ENCODE peak calls at places on chromosome 2, in eight cellular contexts. U, Y, C, E, R, H, W and N are unnamed samples.

GRCh38 chr2:160892204-160892603 is 268.0 kb upstream of the TANK start:
- DNase-seq in U (no peak), Y (no peak), C (no peak), E (no peak), R (no peak), H (no peak), W (no peak), N (no peak)

GRCh38 chr2:168567840-168568239 is 111.8 kb downstream of the CERS6 start:
- DNase-seq in U (no peak), Y (no peak), C (no peak), E (no peak), R (no peak), H (no peak), W (no peak), N (no peak)

GRCh38 chr2:9844036-9844483 is 786 bp downstream of the TAF1B start:
- DNase-seq in U (no peak), Y (no peak), C (peak; percentile 54), E (no peak), R (peak; percentile 58), H (peak; percentile 33), W (no peak), N (no peak)

GRCh38 chr2:165594935-165595255 is 125.4 kb downstream of the CSRNP3 start:
- DNase-seq in U (no peak), Y (no peak), C (no peak), E (no peak), R (no peak), H (no peak), W (no peak), N (no peak)

GRCh38 chr2:64914735-64915509 is 74.3 kb upstream of the SLC1A4 start:
- DNase-seq in U (peak; percentile 29), Y (no peak), C (peak; percentile 55), E (no peak), R (no peak), H (no peak), W (no peak), N (no peak)

GRCh38 chr2:2409481-2409880 is 78.4 kb upstream of the MYT1L start:
- DNase-seq in U (no peak), Y (no peak), C (no peak), E (no peak), R (no peak), H (no peak), W (no peak), N (no peak)

GRCh38 chr2:234512884-234513669 is 16.2 kb upstream of the ARL4C start:
- DNase-seq in U (no peak), Y (no peak), C (peak; percentile 39), E (no peak), R (no peak), H (no peak), W (no peak), N (no peak)

GRCh38 chr2:155830817-155831579 is 501.5 kb downstream of the NR4A2 start:
- DNase-seq in U (no peak), Y (no peak), C (no peak), E (no peak), R (no peak), H (no peak), W (no peak), N (no peak)

GRCh38 chr2:46802665-46803550 is 112.7 kb downstream of the MCFD2 start:
- DNase-seq in U (no peak), Y (no peak), C (no peak), E (no peak), R (no peak), H (peak; percentile 19), W (no peak), N (no peak)

GRCh38 chr2:11100976-11101375 is 54.3 kb upstream of the SLC66A3 start:
- DNase-seq in U (no peak), Y (no peak), C (no peak), E (no peak), R (no peak), H (no peak), W (no peak), N (no peak)

GRCh38 chr2:222859786-222860726 is 780 bp upstream of the ACSL3 start:
- DNase-seq in U (peak; percentile 51), Y (no peak), C (peak; percentile 94), E (no peak), R (peak; percentile 57), H (peak; percentile 67), W (no peak), N (no peak)

GRCh38 chr2:43212931-43213330 is 13.5 kb downstream of the ZFP36L2 start:
- DNase-seq in U (peak; percentile 55), Y (no peak), C (no peak), E (no peak), R (no peak), H (no peak), W (no peak), N (no peak)

GRCh38 chr2:46913471-46914381 is 1.9 kb downstream of the MCFD2 start:
- DNase-seq in U (no peak), Y (no peak), C (peak; percentile 75), E (no peak), R (peak; percentile 75), H (no peak), W (no peak), N (no peak)

GRCh38 chr2:23491622-23492336 is 106.8 kb downstream of the KLHL29 start:
- DNase-seq in U (no peak), Y (no peak), C (no peak), E (no peak), R (no peak), H (no peak), W (no peak), N (no peak)

GRCh38 chr2:3319134-3319533 is 58.5 kb downstream of the EIPR1 start:
- DNase-seq in U (no peak), Y (no peak), C (no peak), E (no peak), R (no peak), H (no peak), W (no peak), N (no peak)

GRCh38 chr2:81583311-81584108 is 1279.0 kb upstream of the LRRTM1 start:
- DNase-seq in U (no peak), Y (no peak), C (no peak), E (no peak), R (no peak), H (no peak), W (no peak), N (no peak)

GRCh38 chr2:38810488-38810887 is 32.5 kb downstream of the GEMIN6 start:
- DNase-seq in U (no peak), Y (no peak), C (no peak), E (no peak), R (no peak), H (no peak), W (no peak), N (no peak)

GRCh38 chr2:9631976-9632700 is 1.3 kb upstream of the YWHAQ start:
- DNase-seq in U (peak; percentile 31), Y (no peak), C (no peak), E (no peak), R (no peak), H (peak; percentile 84), W (no peak), N (no peak)

GRCh38 chr2:216696321-216696720 is 972 bp upstream of the IGFBP5 start:
- DNase-seq in U (no peak), Y (no peak), C (no peak), E (no peak), R (no peak), H (no peak), W (no peak), N (no peak)

GRCh38 chr2:197011777-197012641 is 85.5 kb upstream of the PGAP1 start:
- DNase-seq in U (no peak), Y (peak; percentile 27), C (peak; percentile 58), E (peak; percentile 28), R (peak; percentile 43), H (peak; percentile 70), W (no peak), N (no peak)

GRCh38 chr2:31429759-31430438 is 15.4 kb upstream of the XDH start:
- DNase-seq in U (no peak), Y (peak; percentile 33), C (peak; percentile 64), E (no peak), R (peak; percentile 20), H (no peak), W (no peak), N (peak; percentile 21)

GRCh38 chr2:143259368-143259958 is 130.2 kb downstream of the ARHGAP15 start:
- DNase-seq in U (peak; percentile 29), Y (peak; percentile 80), C (peak; percentile 75), E (no peak), R (peak; percentile 69), H (peak; percentile 71), W (no peak), N (peak; percentile 61)

GRCh38 chr2:200705305-200705985 is 106.3 kb upstream of the BZW1 start:
- DNase-seq in U (peak; percentile 21), Y (no peak), C (peak; percentile 33), E (no peak), R (no peak), H (peak; percentile 61), W (no peak), N (no peak)

GRCh38 chr2:34305587-34305986 is 706.5 kb upstream of the FAM98A start:
- DNase-seq in U (no peak), Y (no peak), C (no peak), E (no peak), R (no peak), H (no peak), W (no peak), N (no peak)

GRCh38 chr2:74533464-74533863 is 3.7 kb downstream of the HTRA2 start:
- DNase-seq in U (no peak), Y (no peak), C (no peak), E (no peak), R (no peak), H (no peak), W (no peak), N (no peak)

GRCh38 chr2:23705771-23706612 is 220.9 kb downstream of the ATAD2B start:
- DNase-seq in U (no peak), Y (no peak), C (no peak), E (no peak), R (no peak), H (no peak), W (no peak), N (no peak)

GRCh38 chr2:56014075-56014730 is 90.6 kb upstream of the EFEMP1 start:
- DNase-seq in U (no peak), Y (no peak), C (no peak), E (no peak), R (no peak), H (no peak), W (no peak), N (no peak)

GRCh38 chr2:120012771-120013568 is at the start of gene EPB41L5:
- DNase-seq in U (peak; percentile 92), Y (peak; percentile 81), C (peak; percentile 90), E (peak; percentile 82), R (peak; percentile 80), H (peak; percentile 89), W (peak; percentile 60), N (peak; percentile 87)

GRCh38 chr2:208356846-208357574 is 49.6 kb upstream of the PTH2R start:
- DNase-seq in U (no peak), Y (no peak), C (peak; percentile 31), E (no peak), R (no peak), H (no peak), W (no peak), N (no peak)

GRCh38 chr2:177257471-177257870 is 7.1 kb downstream of the NFE2L2 start:
- DNase-seq in U (no peak), Y (no peak), C (no peak), E (no peak), R (no peak), H (no peak), W (no peak), N (no peak)

GRCh38 chr2:45168731-45169338 is 159.6 kb upstream of the SIX2 start:
- DNase-seq in U (no peak), Y (no peak), C (peak; percentile 33), E (peak; percentile 8), R (no peak), H (no peak), W (no peak), N (peak; percentile 20)

GRCh38 chr2:127388423-127389164 is 819 bp upstream of the MAP3K2 start:
- DNase-seq in U (no peak), Y (peak; percentile 27), C (peak; percentile 56), E (no peak), R (peak; percentile 17), H (no peak), W (no peak), N (no peak)

GRCh38 chr2:57621984-57622383 is 424.6 kb upstream of the VRK2 start:
- DNase-seq in U (no peak), Y (no peak), C (no peak), E (no peak), R (no peak), H (no peak), W (no peak), N (no peak)

GRCh38 chr2:221322741-221323140 is 249.4 kb downstream of the EPHA4 start:
- DNase-seq in U (no peak), Y (no peak), C (no peak), E (no peak), R (no peak), H (no peak), W (no peak), N (no peak)